ENCODE peak calls at places on chromosomes 5 and 9, in five cellular contexts. J is sigmoid colon, H is testis, X is IMR-90, U is uterus. Q is an unnamed sample.
A peak's percentile ranks its signal among the peaks of the same experiment; 100 is the strongest.

GRCh38 chr9:105026451-105026850 is 98.5 kb upstream of the ABCA1 start:
- DNase-seq in J (no peak), H (no peak), X (peak; percentile 79), U (no peak), Q (no peak)

GRCh38 chr5:130541617-130542221 is 623.3 kb downstream of the HINT1 start:
- DNase-seq in J (no peak), H (no peak), X (no peak), U (no peak), Q (no peak)

GRCh38 chr5:3899093-3899492 is 303.5 kb downstream of the IRX1 start:
- DNase-seq in J (no peak), H (no peak), X (no peak), U (no peak), Q (no peak)

GRCh38 chr9:120914410-120914809 is 12.2 kb downstream of the TRAF1 start:
- DNase-seq in J (no peak), H (no peak), X (no peak), U (no peak), Q (no peak)

GRCh38 chr5:146667633-146668032 is 151.6 kb upstream of the GPR151 start:
- DNase-seq in J (no peak), H (no peak), X (peak; percentile 47), U (peak; percentile 38), Q (no peak)

GRCh38 chr5:19314840-19315239 is 673.2 kb downstream of the CDH18 start:
- DNase-seq in J (no peak), H (no peak), X (no peak), U (no peak), Q (peak; percentile 28)

GRCh38 chr5:36763454-36763853 is 113.1 kb upstream of the NIPBL start:
- DNase-seq in J (no peak), H (no peak), X (no peak), U (no peak), Q (no peak)

GRCh38 chr5:169226904-169227303 is 74.0 kb downstream of the SLIT3 start:
- DNase-seq in J (no peak), H (no peak), X (no peak), U (no peak), Q (no peak)

GRCh38 chr9:129404621-129405020 is 216.3 kb downstream of the C9orf50 start:
- DNase-seq in J (no peak), H (no peak), X (no peak), U (no peak), Q (no peak)

GRCh38 chr9:129403743-129404620 is 216.9 kb downstream of the C9orf50 start:
- DNase-seq in J (no peak), H (no peak), X (no peak), U (no peak), Q (no peak)

GRCh38 chr9:129406278-129407225 is 214.3 kb downstream of the C9orf50 start:
- DNase-seq in J (no peak), H (no peak), X (no peak), U (peak; percentile 67), Q (no peak)

GRCh38 chr9:129405089-129405830 is 215.6 kb downstream of the C9orf50 start:
- DNase-seq in J (no peak), H (no peak), X (peak; percentile 83), U (no peak), Q (no peak)

DNA sequence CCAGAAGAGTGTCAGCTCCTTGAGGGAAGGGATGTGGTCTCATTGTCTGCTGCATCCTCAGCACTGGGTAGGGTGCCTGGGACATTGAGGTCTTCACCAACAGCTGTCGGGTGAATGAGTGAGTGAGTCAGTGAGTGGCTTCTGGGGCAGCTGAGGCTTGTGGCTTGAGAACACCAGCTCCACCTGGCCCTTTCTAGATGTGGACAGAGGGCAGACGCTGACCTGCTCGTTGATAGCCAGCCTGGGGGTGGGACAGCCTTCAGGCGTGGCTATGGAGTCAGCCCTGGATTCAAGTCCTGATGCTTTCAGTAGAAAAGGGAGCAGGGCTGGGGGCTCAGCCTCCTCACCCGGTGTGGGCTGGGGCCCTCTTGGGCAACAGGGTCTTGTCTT is 215.1 kb downstream of the C9orf50 start:
- DNase-seq in J (no peak), H (no peak), X (no peak), U (no peak), Q (no peak)
- H3K4me1 ChIP-seq in J (peaks cover 2% of the 10 kb centered on the region), H (peaks cover 15% of the 10 kb centered on the region), X (peaks cover 16% of the 10 kb centered on the region), U (peaks cover 4% of the 10 kb centered on the region), Q (peaks cover 16% of the 10 kb centered on the region)

GRCh38 chr9:82645591-82645990 is 417.4 kb downstream of the RASEF start:
- DNase-seq in J (no peak), H (no peak), X (no peak), U (no peak), Q (no peak)
- TF ChIP-seq POLR2A in J (no peak), H (no peak), X (no peak), U (no peak), Q (no peak)

GRCh38 chr5:5885782-5886181 is 463.3 kb downstream of the ICE1 start:
- DNase-seq in J (no peak), H (no peak), X (no peak), U (no peak), Q (no peak)
- H3K27ac ChIP-seq in J (no peak overlapping the region), H (no peak overlapping the region), X (no peak overlapping the region), U (no peak overlapping the region), Q (no peak overlapping the region)

DNA sequence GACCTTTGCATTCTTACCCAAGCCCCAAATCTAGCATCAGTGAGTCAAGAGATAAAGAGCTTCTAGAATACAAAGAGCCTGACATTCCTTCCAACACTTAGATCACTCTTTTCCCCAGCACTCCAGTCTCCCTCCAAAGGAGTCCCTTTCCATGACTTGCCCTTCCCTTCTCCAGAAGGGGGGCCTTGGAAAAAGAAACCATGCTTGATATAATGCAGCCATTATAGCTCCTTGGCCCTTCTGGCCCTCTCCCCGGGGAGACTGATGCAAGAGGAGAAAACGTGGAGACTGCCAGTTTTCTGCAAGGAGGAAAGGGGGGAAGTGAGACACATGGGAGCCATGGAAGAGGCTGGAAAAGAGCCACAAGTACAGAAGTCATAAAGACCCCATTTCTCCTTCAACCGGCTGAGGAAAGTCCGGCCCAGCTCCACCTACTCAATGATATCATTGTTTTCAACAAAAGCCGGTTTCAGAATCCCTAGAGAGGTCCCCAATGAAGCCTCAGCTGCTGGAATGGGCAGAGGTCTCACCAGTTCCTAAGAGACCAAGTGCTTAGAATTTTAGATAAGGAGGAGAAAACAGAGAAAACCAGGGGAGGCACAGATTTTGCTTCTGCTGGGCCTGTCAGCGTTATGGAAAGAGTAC is 29.0 kb downstream of the ADAM19 start:
- DNase-seq in J (no peak), H (no peak), X (peak; percentile 65), U (peak; percentile 56), Q (no peak)
- H3K4me1 ChIP-seq in J (no peaks in the 10 kb centered on the region), H (no peaks in the 10 kb centered on the region), X (peaks cover 49% of the 10 kb centered on the region), U (no peaks in the 10 kb centered on the region), Q (peaks cover 10% of the 10 kb centered on the region)

GRCh38 chr9:122819326-122819725 is 9.1 kb downstream of the PDCL start:
- DNase-seq in J (no peak), H (no peak), X (peak; percentile 79), U (no peak), Q (no peak)
- TF ChIP-seq POLR2A in J (no peak), H (no peak), X (no peak), U (no peak), Q (no peak)

GRCh38 chr5:179325296-179326031 is 19.8 kb downstream of the ADAMTS2 start:
- DNase-seq in J (peak; percentile 65), H (no peak), X (no peak), U (no peak), Q (peak; percentile 47)

GRCh38 chr5:179326176-179326997 is 18.9 kb downstream of the ADAMTS2 start:
- DNase-seq in J (peak; percentile 94), H (peak; percentile 73), X (peak; percentile 58), U (peak; percentile 86), Q (peak; percentile 82)

GRCh38 chr5:179328291-179328690 is 17.0 kb downstream of the ADAMTS2 start:
- DNase-seq in J (peak; percentile 49), H (no peak), X (no peak), U (no peak), Q (no peak)

GRCh38 chr5:179324760-179325295 is 20.4 kb downstream of the ADAMTS2 start:
- DNase-seq in J (peak; percentile 53), H (no peak), X (no peak), U (no peak), Q (no peak)

DNA sequence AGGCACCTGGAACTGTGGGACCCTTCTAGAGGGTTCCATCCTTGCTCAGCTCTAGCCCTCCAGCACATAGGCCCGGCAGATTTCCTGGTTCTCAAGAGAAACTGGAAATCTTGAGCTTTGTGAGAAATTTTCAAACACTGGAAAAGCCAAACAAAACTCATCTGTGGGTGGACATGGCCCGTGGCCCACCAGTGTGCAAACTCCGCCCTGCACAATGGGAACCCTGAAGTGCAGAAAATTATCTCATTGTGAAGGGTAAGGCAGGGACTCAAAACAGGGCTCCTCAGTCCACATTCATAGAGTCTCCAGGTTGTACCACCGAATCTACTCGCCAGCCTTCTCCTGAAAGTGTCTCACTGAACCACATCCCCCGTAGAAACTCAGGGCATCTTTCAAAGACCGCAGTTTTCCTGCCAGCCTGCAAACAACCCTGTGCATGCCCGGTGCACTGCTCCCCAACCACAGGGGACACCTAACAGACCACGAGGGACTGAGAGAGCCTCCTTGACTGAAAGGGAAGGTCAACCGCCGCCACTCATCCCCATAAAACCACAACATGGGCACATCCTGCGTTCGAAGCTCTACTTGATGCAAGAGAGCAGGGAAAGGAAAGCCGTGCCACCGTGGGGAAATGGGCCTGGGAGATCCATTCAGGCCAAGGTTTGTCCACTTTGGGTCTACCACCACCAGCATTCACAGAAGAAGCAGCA is 18.1 kb downstream of the ADAMTS2 start:
- DNase-seq in J (peak; percentile 64), H (no peak), X (no peak), U (no peak), Q (no peak)
- H3K27ac ChIP-seq in J (peak overlapping the region; percentile 62), H (no peak overlapping the region), X (no peak overlapping the region), U (peak overlapping the region; percentile 82), Q (peak overlapping the region; percentile 70)

DNA sequence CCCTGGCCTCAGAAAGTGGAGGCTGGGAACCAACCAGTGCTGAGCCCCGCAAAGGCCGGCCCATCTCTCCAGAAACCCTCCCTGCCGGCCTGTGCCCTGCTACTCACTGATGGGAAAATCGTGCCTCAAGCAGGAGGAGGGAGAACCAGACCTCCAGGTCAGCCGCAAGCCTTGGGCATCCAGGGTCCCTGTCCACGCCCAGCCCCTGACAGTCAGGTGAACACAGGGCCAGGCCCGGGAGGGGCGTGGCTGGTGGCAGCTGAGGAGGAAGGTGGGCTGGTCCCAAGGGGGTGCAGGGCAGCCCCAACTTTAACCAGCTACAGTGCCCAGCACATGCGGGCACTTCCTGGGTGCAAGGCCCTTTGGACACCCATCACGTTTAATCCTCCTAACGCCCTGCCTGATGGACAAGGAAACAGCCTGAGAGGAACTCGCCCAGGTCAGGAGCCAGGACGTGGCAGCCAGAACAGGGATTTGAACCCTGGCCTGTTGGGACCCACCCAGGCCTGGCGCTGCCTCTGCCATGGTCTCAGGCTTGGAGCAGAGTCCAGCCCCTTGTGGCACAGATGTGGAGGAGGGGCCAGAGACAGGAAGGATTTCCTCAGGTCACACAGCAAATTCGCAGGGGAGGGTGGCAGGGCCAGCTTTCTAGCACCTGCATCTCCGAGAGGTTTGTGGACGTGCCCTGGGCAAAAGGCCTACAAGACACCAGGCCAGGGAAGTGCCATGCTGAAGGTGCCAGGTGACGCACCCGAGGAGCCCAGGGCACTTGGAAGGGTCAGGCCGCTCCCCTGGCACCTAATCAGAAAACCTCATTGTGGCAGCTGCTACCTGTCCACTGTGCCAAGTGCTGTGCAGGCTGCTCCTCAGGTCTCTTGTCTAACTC is 4.5 kb downstream of the RALGDS start:
- DNase-seq in J (no peak), H (no peak), X (no peak), U (no peak), Q (peak; percentile 28)
- H3K4me1 ChIP-seq in J (no peaks in the 10 kb centered on the region), H (peaks cover 56% of the 10 kb centered on the region), X (peaks cover 37% of the 10 kb centered on the region), U (no peaks in the 10 kb centered on the region), Q (peaks cover 44% of the 10 kb centered on the region)

DNA sequence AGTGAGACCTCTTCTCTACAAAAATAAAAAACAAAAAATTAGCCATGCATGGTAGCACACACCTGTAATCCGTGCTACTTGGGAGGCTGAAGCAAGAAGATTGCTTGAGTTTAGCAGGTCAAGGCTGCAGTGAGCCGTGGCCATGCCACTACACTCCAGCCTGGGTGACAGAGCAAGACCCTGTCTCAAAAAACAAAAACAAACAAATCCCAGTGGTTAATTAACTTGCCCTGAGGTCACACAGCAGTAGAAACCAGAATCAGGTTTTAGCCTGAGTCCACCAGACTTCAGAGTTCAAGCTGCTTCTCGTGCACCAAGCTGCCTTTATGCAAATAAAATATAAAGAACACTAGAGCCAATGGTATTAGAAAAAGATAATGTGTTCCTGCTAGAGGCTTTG is 169.7 kb downstream of the GOLPH3 start:
- DNase-seq in J (no peak), H (no peak), X (no peak), U (no peak), Q (no peak)
- TF ChIP-seq POLR2A in J (no peak), H (no peak), X (no peak), U (no peak), Q (no peak)